ENCODE peak calls at places on chromosomes 5 and 9, in five cellular contexts. M is endothelial cell, E is GM04503, J is midbrain, O is EL. F is an unnamed sample.

GRCh38 chr5:84715087-84715486 is 330.4 kb upstream of the EDIL3 start:
- DNase-seq in J (no peak), M (no peak), E (no peak), O (no peak), F (no peak)

GRCh38 chr5:106875591-106876297 is 795.0 kb downstream of the EFNA5 start:
- DNase-seq in M (peak; percentile 52), E (no peak), J (peak; percentile 7), O (no peak), F (no peak)

GRCh38 chr5:52517667-52518066 is 270.0 kb upstream of the ITGA1 start:
- DNase-seq in M (no peak), E (no peak), O (no peak), J (no peak), F (no peak)

GRCh38 chr5:14879985-14880589 is 8.5 kb upstream of the ANKH start:
- DNase-seq in E (no peak), M (no peak), O (no peak), J (no peak), F (no peak)

GRCh38 chr5:68333649-68334549 is 118.3 kb downstream of the PIK3R1 start:
- DNase-seq in E (peak; percentile 76), O (peak; percentile 95), M (no peak), J (no peak), F (no peak)

GRCh38 chr9:86732514-86732913 is 214.8 kb downstream of the GAS1 start:
- DNase-seq in E (peak; percentile 82), O (peak; percentile 87), J (no peak), M (no peak), F (no peak)

GRCh38 chr5:176590035-176590729 is 19.8 kb downstream of the GPRIN1 start:
- DNase-seq in M (no peak), O (no peak), J (no peak), E (no peak), F (no peak)

GRCh38 chr9:136044971-136045594 is 50.0 kb downstream of the NACC2 start:
- DNase-seq in J (peak; percentile 30), E (no peak), M (no peak), O (no peak), F (no peak)

GRCh38 chr9:81207651-81208050 is 481.7 kb downstream of the TLE1 start:
- DNase-seq in M (no peak), E (no peak), O (no peak), J (no peak), F (no peak)

GRCh38 chr9:31590091-31590490 is 794.4 kb upstream of the ACO1 start:
- DNase-seq in E (no peak), O (no peak), M (no peak), J (no peak), F (no peak)

GRCh38 chr5:58860680-58861079 is 277.8 kb downstream of the RAB3C start:
- DNase-seq in J (no peak), M (no peak), O (no peak), E (no peak), F (no peak)

GRCh38 chr5:175384724-175385552 is 59.0 kb downstream of the DRD1 start:
- DNase-seq in O (no peak), M (no peak), E (no peak), J (no peak), F (no peak)

GRCh38 chr5:114678778-114679177 is 316.9 kb downstream of the KCNN2 start:
- DNase-seq in M (no peak), E (no peak), J (no peak), O (no peak), F (no peak)

GRCh38 chr5:10248378-10249260 is 1.1 kb downstream of the ATPSCKMT start:
- DNase-seq in O (no peak), E (no peak), M (no peak), J (no peak), F (peak; percentile 60)

GRCh38 chr5:56282241-56282640 is 49.1 kb upstream of the ANKRD55 start:
- DNase-seq in M (no peak), E (no peak), J (no peak), O (peak; percentile 40), F (no peak)

GRCh38 chr5:54021413-54022155 is 288.8 kb downstream of the ARL15 start:
- DNase-seq in J (no peak), E (no peak), M (no peak), O (peak; percentile 44), F (no peak)

GRCh38 chr5:157877821-157878220 is 18.9 kb upstream of the CLINT1 start:
- DNase-seq in E (no peak), O (no peak), M (no peak), J (no peak), F (no peak)

GRCh38 chr9:5305741-5306140 is 1.2 kb upstream of the RLN2 start:
- DNase-seq in E (no peak), J (no peak), M (no peak), O (peak; percentile 70), F (no peak)

GRCh38 chr5:126732716-126733115 is 44.2 kb upstream of the LMNB1 start:
- DNase-seq in E (no peak), J (no peak), M (no peak), O (no peak), F (no peak)

GRCh38 chr5:15574806-15575205 is 74.8 kb downstream of the FBXL7 start:
- DNase-seq in J (peak; percentile 28), M (no peak), O (no peak), E (no peak), F (no peak)

GRCh38 chr5:107669543-107670027 is 1.2 kb downstream of the EFNA5 start:
- DNase-seq in M (peak; percentile 52), O (peak; percentile 38), J (peak; percentile 37), E (no peak), F (peak; percentile 43)